ENCODE peak calls at places on chromosomes 7 and 10, in five cellular contexts. Y is CD8-positive, alpha-beta T cell; E is iPS DF 6.9; Q is PC-3; I is anterior cingulate cortex. C is an unnamed sample.

GRCh38 chr10:12181065-12181775 is 14.5 kb downstream of the NUDT5 start:
- DNase-seq in I (no peak), E (no peak), Q (peak; percentile 3), Y (peak; percentile 60), C (no peak)

GRCh38 chr10:99731296-99732032 is 463 bp downstream of the COX15 start:
- DNase-seq in E (no peak), Y (no peak), Q (no peak), I (no peak), C (no peak)

GRCh38 chr7:132933076-132933466 is 148.8 kb downstream of the CHCHD3 start:
- DNase-seq in Q (no peak), I (no peak), Y (no peak), E (no peak), C (no peak)

GRCh38 chr7:84104841-84105240 is 89.7 kb downstream of the SEMA3A start:
- DNase-seq in I (no peak), Q (no peak), Y (no peak), E (no peak), C (no peak)

GRCh38 chr7:156640949-156641485 is 443 bp downstream of the RNF32 start:
- DNase-seq in E (no peak), Y (peak; percentile 49), I (no peak), Q (peak; percentile 47), C (no peak)

GRCh38 chr10:114615600-114616007 is 42.5 kb downstream of the ABLIM1 start:
- DNase-seq in I (no peak), E (no peak), Y (no peak), Q (no peak), C (no peak)

GRCh38 chr10:90847436-90847835 is 10.4 kb downstream of the HTR7 start:
- DNase-seq in I (no peak), Q (peak; percentile 71), E (no peak), Y (no peak), C (no peak)

GRCh38 chr7:80858141-80858903 is 60.5 kb downstream of the SEMA3C start:
- DNase-seq in Y (no peak), E (no peak), Q (peak; percentile 35), I (no peak), C (no peak)

GRCh38 chr10:20846263-20846662 is 50.8 kb downstream of the NEBL start:
- DNase-seq in Q (no peak), Y (no peak), I (no peak), E (no peak), C (no peak)

GRCh38 chr10:77890097-77890496 is 36.5 kb downstream of the DLG5 start:
- DNase-seq in Q (peak; percentile 53), Y (no peak), I (no peak), E (peak; percentile 88), C (no peak)

GRCh38 chr10:84333864-84334451 is 5.6 kb downstream of the CCSER2 start:
- DNase-seq in E (no peak), Y (peak; percentile 58), I (no peak), Q (no peak), C (no peak)

C was measured in NT2/D1.